ENCODE peak calls at places on chromosomes 12 and 14, in ten cellular contexts. X is lower leg skin; C is midbrain; F is CD8-positive, alpha-beta memory T cell; R is COLO829; Y is amniotic stem cell; L is NCI-H748 treated with DMSO at 0.1 percent for 48 hours; E is stomach; O is GM03348; D is HuH-7. W is an unnamed sample.

GRCh38 chr14:98408713-98409112 is 863.3 kb downstream of the BCL11B start:
- DNase-seq in X (no peak), C (no peak), F (no peak), R (no peak), Y (no peak), L (no peak), E (no peak), O (no peak), D (no peak), W (no peak)

GRCh38 chr12:50087995-50088394 is 2.9 kb downstream of the SMARCD1 start:
- DNase-seq in X (no peak), C (no peak), F (no peak), R (peak), Y (no peak), L (no peak), E (no peak), O (peak), D (no peak), W (no peak)

GRCh38 chr12:15788266-15789214 is 648 bp downstream of the EPS8 start:
- DNase-seq in X (peak), C (peak), F (peak), R (no peak), Y (peak), L (no peak), E (peak), O (peak), D (peak), W (peak)

GRCh38 chr12:52074006-52074405 is 4.2 kb downstream of the ATG101 start:
- DNase-seq in X (no peak), C (no peak), F (no peak), R (peak), Y (no peak), L (no peak), E (peak), O (no peak), D (no peak), W (peak)

GRCh38 chr14:72049462-72049861 is 117.2 kb downstream of the RGS6 start:
- DNase-seq in X (no peak), C (no peak), F (no peak), R (peak), Y (no peak), L (no peak), E (no peak), O (no peak), D (no peak), W (no peak)

GRCh38 chr12:86634706-86635410 is 378.7 kb upstream of the MGAT4C start:
- DNase-seq in X (no peak), C (no peak), F (no peak), R (no peak), Y (no peak), L (no peak), E (no peak), O (no peak), D (no peak), W (no peak)

GRCh38 chr12:57614178-57614947 is 3.1 kb downstream of the ARHGEF25 start:
- DNase-seq in X (no peak), C (no peak), F (no peak), R (no peak), Y (no peak), L (no peak), E (no peak), O (peak), D (no peak), W (no peak)

GRCh38 chr14:101062611-101063010 is 159.1 kb upstream of the RTL1 start:
- DNase-seq in X (no peak), C (no peak), F (no peak), R (no peak), Y (no peak), L (no peak), E (no peak), O (no peak), D (no peak), W (no peak)

GRCh38 chr12:98422809-98423208 is 92.6 kb upstream of the TMPO start:
- DNase-seq in X (no peak), C (no peak), F (no peak), R (no peak), Y (no peak), L (peak), E (no peak), O (no peak), D (no peak), W (no peak)

GRCh38 chr12:109538191-109538863 is 35.0 kb downstream of the MMAB start:
- DNase-seq in X (no peak), C (no peak), F (no peak), R (no peak), Y (no peak), L (no peak), E (no peak), O (no peak), D (no peak), W (no peak)

GRCh38 chr14:100085451-100085850 is 20.2 kb downstream of the EVL start:
- DNase-seq in X (no peak), C (no peak), F (no peak), R (no peak), Y (no peak), L (no peak), E (no peak), O (no peak), D (no peak), W (no peak)

GRCh38 chr14:78835052-78835451 is 664.9 kb downstream of the NRXN3 start:
- DNase-seq in X (no peak), C (peak), F (no peak), R (no peak), Y (no peak), L (no peak), E (no peak), O (no peak), D (no peak), W (no peak)

GRCh38 chr12:71438670-71439361 is 782 bp upstream of the LGR5 start:
- DNase-seq in X (no peak), C (peak), F (no peak), R (no peak), Y (no peak), L (peak), E (no peak), O (no peak), D (peak), W (no peak)

W was measured in psoas muscle.